ENCODE peak calls at places on chromosomes 11 and 22, in five cellular contexts. E is body of pancreas, I is mammary epithelial cell, M is IMR-90, R is A549. D is an unnamed sample. For H3K4me1 and H3K9me3, the result is how much of the 10 kb centered on the place peaks cover.

GRCh38 chr11:64629796-64630562 is 39.0 kb downstream of the SLC22A12 start:
- DNase-seq in E (peak), I (no peak), M (no peak), R (peak), D (no peak)

GRCh38 chr11:115741376-115741775 is 237.2 kb upstream of the CADM1 start:
- DNase-seq in E (no peak), I (peak), M (no peak), R (no peak), D (no peak)

GRCh38 chr11:65616575-65617001 is 1.0 kb downstream of the PCNX3 start:
- DNase-seq in E (no peak), I (no peak), M (no peak), R (no peak), D (no peak)

GRCh38 chr22:31342389-31343125 is 3.6 kb downstream of the PATZ1 start:
- DNase-seq in E (peak), I (no peak), M (no peak), R (no peak), D (no peak)

GRCh38 chr11:2204361-2205213 is 33.0 kb upstream of the TH start:
- DNase-seq in E (peak), I (no peak), M (no peak), R (no peak), D (peak)

GRCh38 chr11:79087957-79088318 is 352.9 kb downstream of the TENM4 start:
- DNase-seq in E (no peak), I (no peak), M (no peak), R (no peak), D (peak)

GRCh38 chr11:92226331-92227232 is 2.0 kb downstream of the FAT3 start:
- DNase-seq in E (peak), I (peak), M (no peak), R (no peak), D (no peak)

GRCh38 chr11:66639066-66639813 is 737 bp downstream of the RBM4 start:
- DNase-seq in E (no peak), I (peak), M (peak), R (peak), D (peak)

GRCh38 chr22:30474683-30475424 is 3.0 kb upstream of the SEC14L3 start:
- DNase-seq in E (peak), I (peak), M (no peak), R (no peak), D (no peak)

GRCh38 chr11:73323464-73323863 is 15.4 kb downstream of the ARHGEF17 start:
- DNase-seq in E (peak), I (no peak), M (peak), R (no peak), D (no peak)

GRCh38 chr22:41341990-41342389 is 39.8 kb upstream of the TEF start:
- DNase-seq in E (no peak), I (no peak), M (peak), R (no peak), D (no peak)

GRCh38 chr11:55791606-55792005 is 3.8 kb upstream of the OR5D14 start:
- DNase-seq in E (no peak), I (no peak), M (no peak), R (no peak), D (no peak)

GRCh38 chr11:47351159-47352126 is 1.1 kb downstream of the MYBPC3 start:
- DNase-seq in E (peak), I (no peak), M (no peak), R (no peak), D (no peak)

GRCh38 chr11:114281388-114281956 is 14.7 kb upstream of the NNMT start:
- DNase-seq in E (no peak), I (no peak), M (no peak), R (no peak), D (no peak)

GRCh38 chr11:24412722-24413121 is 84.1 kb upstream of the LUZP2 start:
- DNase-seq in E (no peak), I (no peak), M (no peak), R (no peak), D (no peak)

GRCh38 chr11:44992181-44992582 is 41.5 kb upstream of the TP53I11 start:
- DNase-seq in E (peak), I (no peak), M (no peak), R (no peak), D (no peak)

GRCh38 chr11:76795285-76795935 is 12.3 kb downstream of the TSKU start:
- DNase-seq in E (no peak), I (no peak), M (no peak), R (no peak), D (no peak)

GRCh38 chr11:109041876-109042275 is 377.0 kb downstream of the DDX10 start:
- DNase-seq in E (no peak), I (no peak), M (peak), R (no peak), D (no peak)

GRCh38 chr11:96863520-96863919 is 473.7 kb downstream of the JRKL start:
- DNase-seq in E (no peak), I (no peak), M (no peak), R (no peak), D (no peak)

GRCh38 chr11:24575392-24575791 is 78.5 kb downstream of the LUZP2 start:
- DNase-seq in E (no peak), I (no peak), M (peak), R (peak), D (no peak)

GRCh38 chr11:8905528-8906165 is 5.3 kb upstream of the AKIP1 start:
- DNase-seq in E (no peak), I (peak), M (peak), R (peak), D (no peak)

GRCh38 chr11:72776844-72777754 is 16.7 kb downstream of the STARD10 start:
- DNase-seq in E (peak), I (no peak), M (no peak), R (no peak), D (peak)

GRCh38 chr11:15770798-15771414 is 585.4 kb downstream of the SOX6 start:
- DNase-seq in E (peak), I (peak), M (peak), R (peak), D (peak)

GRCh38 chr11:16779436-16779835 is 41.0 kb downstream of the C11orf58 start:
- DNase-seq in E (no peak), I (no peak), M (no peak), R (peak), D (no peak)

GRCh38 chr11:114799524-114799923 is 121.2 kb downstream of the NXPE2 start:
- DNase-seq in E (no peak), I (no peak), M (no peak), R (no peak), D (no peak)

GRCh38 chr11:8706673-8707432 is 24.3 kb downstream of the RPL27A start:
- DNase-seq in E (no peak), I (no peak), M (no peak), R (no peak), D (no peak)

GRCh38 chr11:69546735-69547370 is 65.4 kb downstream of the LINC01488 start:
- DNase-seq in E (no peak), I (no peak), M (no peak), R (no peak), D (no peak)

GRCh38 chr11:101262258-101262657 is 132.6 kb upstream of the PGR start:
- DNase-seq in E (no peak), I (no peak), M (no peak), R (no peak), D (no peak)

GRCh38 chr11:7974668-7975067 is 9.4 kb upstream of the NLRP10 start:
- DNase-seq in E (no peak), I (no peak), M (no peak), R (no peak), D (peak)

GRCh38 chr11:64742087-64742939 is 1.6 kb downstream of the RASGRP2 start:
- DNase-seq in E (no peak), I (no peak), M (no peak), R (no peak), D (no peak)

GRCh38 chr22:31229402-31230140 is 17.5 kb downstream of the LIMK2 start:
- DNase-seq in E (peak), I (no peak), M (peak), R (no peak), D (no peak)

GRCh38 chr11:75267171-75267970 is 26.8 kb downstream of the TPBGL start:
- DNase-seq in E (no peak), I (no peak), M (no peak), R (no peak), D (no peak)

DNA sequence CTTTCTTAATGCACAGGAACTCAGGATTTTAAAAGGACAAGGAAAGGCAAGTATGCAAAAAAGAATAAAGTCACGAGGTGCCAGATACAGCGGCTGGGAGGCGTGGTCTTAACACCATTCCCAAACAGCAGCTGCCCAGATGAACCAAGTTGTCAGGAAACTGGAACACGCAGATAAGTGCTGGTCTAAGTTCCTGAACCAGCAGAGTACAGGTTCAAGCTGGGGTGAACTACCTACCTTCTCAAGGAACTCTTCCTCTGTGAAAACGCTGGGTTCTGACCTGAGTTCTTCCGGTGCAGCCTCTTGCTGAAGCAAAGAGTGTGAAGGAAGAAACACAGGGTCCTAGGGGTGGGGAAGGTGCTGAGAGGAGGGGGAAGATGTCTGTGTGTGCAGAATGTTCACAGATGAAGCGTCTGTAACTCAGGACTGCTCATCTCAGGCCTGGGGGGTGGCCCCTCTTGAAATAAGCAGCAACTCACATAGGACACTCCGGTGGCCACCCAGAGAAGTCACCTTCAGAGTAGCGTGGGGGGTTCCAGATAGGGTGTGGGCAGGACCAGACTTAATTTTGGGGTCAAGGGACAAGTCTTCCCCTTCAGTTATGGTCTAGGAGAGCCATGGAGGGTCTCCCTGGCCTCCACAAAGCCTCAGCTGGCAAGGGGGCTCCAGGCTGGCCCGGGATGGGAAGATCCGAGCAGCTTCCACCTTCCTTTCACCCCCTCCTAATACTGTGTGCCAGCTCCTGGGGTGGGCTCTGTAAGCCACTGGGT is 3.2 kb downstream of the TPST2 start:
- DNase-seq in E (no peak), I (no peak), M (no peak), R (no peak), D (no peak)
- H3K4me1 ChIP-seq in E (under half), I (under half), M (under half), R (under half), D (under half)

DNA sequence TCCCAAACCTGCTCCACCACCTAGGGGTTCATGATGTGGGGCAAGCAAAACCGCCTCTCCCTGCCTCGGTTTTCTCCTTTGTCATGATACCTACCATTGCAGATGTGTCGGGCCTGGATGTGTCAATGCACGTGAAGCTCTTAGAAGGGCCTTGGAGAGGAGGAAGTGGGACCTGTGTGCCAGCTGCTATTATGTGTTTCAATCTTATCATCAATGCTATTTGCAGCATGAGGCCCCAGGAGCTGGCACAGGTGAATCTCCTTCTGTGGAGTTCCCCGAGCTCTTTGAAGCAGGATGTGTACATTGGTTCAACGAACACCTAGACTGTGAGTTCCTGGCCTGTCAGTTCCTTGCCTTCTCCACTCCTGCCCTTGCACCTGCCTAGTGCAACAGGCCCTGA is 331.6 kb downstream of the CTTN start:
- DNase-seq in E (no peak), I (no peak), M (no peak), R (no peak), D (no peak)
- H3K9me3 ChIP-seq in E (under half), I (under half), M (under half), R (under half), D (under half)

GRCh38 chr11:119094816-119095065 is 6.9 kb downstream of the DPAGT1 start:
- DNase-seq in E (peak), I (peak), M (peak), R (no peak), D (peak)
- TF ChIP-seq CTCF in E (peak), I (peak), M (peak), R (peak), D (peak)

GRCh38 chr22:28030442-28030841 is 111.4 kb upstream of the PITPNB start:
- DNase-seq in E (no peak), I (no peak), M (peak), R (no peak), D (no peak)
- H3K4me1 ChIP-seq in E (half or more), I (under half), M (under half), R (under half), D (under half)

GRCh38 chr11:43492701-43493100 is 134.0 kb downstream of the TTC17 start:
- DNase-seq in E (no peak), I (no peak), M (no peak), R (no peak), D (no peak)

GRCh38 chr11:43486141-43486540 is 127.4 kb downstream of the TTC17 start:
- DNase-seq in E (no peak), I (peak), M (peak), R (no peak), D (no peak)

GRCh38 chr11:43493431-43493830 is 134.7 kb downstream of the TTC17 start:
- DNase-seq in E (no peak), I (no peak), M (no peak), R (no peak), D (no peak)

GRCh38 chr11:43489869-43490465 is 131.2 kb downstream of the TTC17 start:
- DNase-seq in E (no peak), I (no peak), M (no peak), R (no peak), D (no peak)
- H3K9me3 ChIP-seq in E (under half), I (under half), M (under half), R (under half), D (under half)

GRCh38 chr22:39502789-39503464 is 837 bp downstream of the MIEF1 start:
- DNase-seq in E (no peak), I (no peak), M (peak), R (no peak), D (peak)

GRCh38 chr22:39504071-39504470 is 2.0 kb downstream of the MIEF1 start:
- DNase-seq in E (no peak), I (no peak), M (no peak), R (no peak), D (no peak)

GRCh38 chr22:39501644-39502108 is 414 bp upstream of the MIEF1 start:
- DNase-seq in E (no peak), I (no peak), M (no peak), R (no peak), D (no peak)

GRCh38 chr22:39503590-39503989 is 1.5 kb downstream of the MIEF1 start:
- DNase-seq in E (no peak), I (no peak), M (no peak), R (no peak), D (no peak)

GRCh38 chr22:39502109-39502788 is at the start of gene MIEF1:
- DNase-seq in E (peak), I (peak), M (peak), R (peak), D (peak)
- TF ChIP-seq CTCF in E (no peak), I (no peak), M (no peak), R (no peak), D (no peak)